ENCODE peak calls at places on chromosomes 3 and 15, in eight cellular contexts. C, U, T, D, J, V, L and A are unnamed samples.
A peak's percentile ranks its signal among the peaks of the same experiment; 100 is the strongest.

GRCh38 chr15:88375234-88375926 is 91.8 kb downstream of the MRPL46 start:
- DNase-seq in T (no peak), L (no peak), V (no peak), J (no peak), C (no peak), D (no peak), U (peak; percentile 91), A (no peak)

GRCh38 chr3:52983336-52983807 is 62.5 kb downstream of the SFMBT1 start:
- DNase-seq in V (peak; percentile 13), C (no peak), J (peak; percentile 85), U (no peak), L (peak; percentile 50), T (peak; percentile 25), D (no peak), A (peak; percentile 57)

GRCh38 chr3:181700168-181701087 is 11.3 kb upstream of the SOX2 start:
- DNase-seq in T (no peak), J (peak; percentile 76), U (no peak), D (peak; percentile 85), C (peak; percentile 78), V (no peak), L (no peak), A (no peak)

GRCh38 chr3:107428051-107428858 is 51.0 kb downstream of the CCDC54 start:
- DNase-seq in U (no peak), T (no peak), D (no peak), V (no peak), J (no peak), C (no peak), L (no peak), A (no peak)

GRCh38 chr3:14765576-14766427 is 53.0 kb upstream of the FGD5 start:
- DNase-seq in U (no peak), V (no peak), C (no peak), J (no peak), L (no peak), T (no peak), D (no peak), A (no peak)

GRCh38 chr3:27533718-27534578 is 49.8 kb upstream of the SLC4A7 start:
- DNase-seq in J (peak; percentile 79), C (no peak), U (peak; percentile 99), V (no peak), L (peak; percentile 3), D (peak; percentile 55), T (peak; percentile 6), A (peak; percentile 29)

GRCh38 chr15:29133321-29133720 is 136.3 kb downstream of the NSMCE3 start:
- DNase-seq in U (no peak), C (no peak), V (no peak), L (no peak), T (no peak), D (no peak), J (no peak), A (no peak)

GRCh38 chr3:170565495-170565894 is 20.4 kb downstream of the SLC7A14 start:
- DNase-seq in L (no peak), D (no peak), J (no peak), C (no peak), T (no peak), V (no peak), U (no peak), A (no peak)

GRCh38 chr15:70250208-70251201 is 152.8 kb upstream of the TLE3 start:
- DNase-seq in D (no peak), T (no peak), V (no peak), C (no peak), U (no peak), L (no peak), J (no peak), A (no peak)

GRCh38 chr3:50583897-50584296 is 14.6 kb downstream of the HEMK1 start:
- DNase-seq in C (peak; percentile 38), J (no peak), L (no peak), D (no peak), U (no peak), V (no peak), T (no peak), A (no peak)